ENCODE peak calls at places on chromosomes 1 and 21, in seven cellular contexts. B, X, S, T, P, G and N are unnamed samples.

GRCh38 chr1:154736840-154737239 is 128.9 kb upstream of the ADAR start:
- DNase-seq in B (peak; percentile 80), X (no peak), S (no peak), T (peak; percentile 80), P (no peak), G (peak; percentile 75), N (no peak)

GRCh38 chr1:18091660-18092446 is 15.7 kb upstream of the IGSF21 start:
- DNase-seq in B (peak; percentile 21), X (no peak), S (no peak), T (peak; percentile 45), P (no peak), G (no peak), N (no peak)

GRCh38 chr1:193183019-193183643 is 3.3 kb downstream of the B3GALT2 start:
- DNase-seq in B (peak; percentile 78), X (no peak), S (no peak), T (peak; percentile 71), P (no peak), G (no peak), N (peak; percentile 5)

GRCh38 chr21:45069711-45070110 is 4.7 kb upstream of the ADARB1 start:
- DNase-seq in B (no peak), X (no peak), S (no peak), T (peak; percentile 49), P (no peak), G (no peak), N (no peak)

GRCh38 chr1:59570524-59570923 is 244.2 kb upstream of the HOOK1 start:
- DNase-seq in B (peak; percentile 67), X (no peak), S (no peak), T (peak; percentile 43), P (no peak), G (peak; percentile 51), N (no peak)

GRCh38 chr1:149936992-149937705 is 470 bp upstream of the MTMR11 start:
- DNase-seq in B (peak; percentile 80), X (peak; percentile 69), S (peak; percentile 72), T (peak; percentile 58), P (no peak), G (no peak), N (no peak)

GRCh38 chr1:3999941-4000735 is 100.1 kb upstream of the C1orf174 start:
- DNase-seq in B (no peak), X (peak; percentile 5), S (no peak), T (no peak), P (peak; percentile 32), G (no peak), N (no peak)

GRCh38 chr1:160021376-160022074 is 10.3 kb downstream of the PIGM start:
- DNase-seq in B (no peak), X (no peak), S (no peak), T (no peak), P (no peak), G (no peak), N (no peak)

GRCh38 chr1:33348194-33348593 is 27.3 kb upstream of the A3GALT2 start:
- DNase-seq in B (peak; percentile 61), X (no peak), S (no peak), T (peak; percentile 52), P (no peak), G (no peak), N (no peak)

GRCh38 chr1:169289016-169289415 is 78.6 kb downstream of the NME7 start:
- DNase-seq in B (no peak), X (no peak), S (no peak), T (no peak), P (no peak), G (no peak), N (no peak)

GRCh38 chr1:61711969-61712368 is 13.0 kb downstream of the TM2D1 start:
- DNase-seq in B (no peak), X (no peak), S (no peak), T (no peak), P (no peak), G (no peak), N (no peak)

GRCh38 chr1:62687421-62687902 is 724 bp downstream of the DOCK7 start:
- DNase-seq in B (peak; percentile 58), X (peak; percentile 21), S (peak; percentile 49), T (peak; percentile 43), P (no peak), G (peak; percentile 13), N (peak; percentile 63)

GRCh38 chr21:39327727-39328126 is 14.3 kb upstream of the BRWD1 start:
- DNase-seq in B (no peak), X (no peak), S (no peak), T (no peak), P (no peak), G (no peak), N (no peak)

GRCh38 chr1:210373878-210374599 is 45.3 kb downstream of the HHAT start:
- DNase-seq in B (peak; percentile 80), X (peak; percentile 59), S (peak; percentile 91), T (peak; percentile 97), P (peak; percentile 59), G (peak; percentile 88), N (peak; percentile 71)

GRCh38 chr1:180462099-180462498 is 40.3 kb downstream of the ACBD6 start:
- DNase-seq in B (peak; percentile 33), X (no peak), S (no peak), T (peak; percentile 12), P (no peak), G (no peak), N (no peak)

GRCh38 chr1:223175032-223175431 is 32.0 kb upstream of the TLR5 start:
- DNase-seq in B (no peak), X (peak; percentile 44), S (no peak), T (peak; percentile 9), P (no peak), G (no peak), N (no peak)

GRCh38 chr1:59691261-59691660 is 123.5 kb upstream of the HOOK1 start:
- DNase-seq in B (peak; percentile 62), X (peak; percentile 40), S (no peak), T (no peak), P (no peak), G (no peak), N (no peak)

DNA sequence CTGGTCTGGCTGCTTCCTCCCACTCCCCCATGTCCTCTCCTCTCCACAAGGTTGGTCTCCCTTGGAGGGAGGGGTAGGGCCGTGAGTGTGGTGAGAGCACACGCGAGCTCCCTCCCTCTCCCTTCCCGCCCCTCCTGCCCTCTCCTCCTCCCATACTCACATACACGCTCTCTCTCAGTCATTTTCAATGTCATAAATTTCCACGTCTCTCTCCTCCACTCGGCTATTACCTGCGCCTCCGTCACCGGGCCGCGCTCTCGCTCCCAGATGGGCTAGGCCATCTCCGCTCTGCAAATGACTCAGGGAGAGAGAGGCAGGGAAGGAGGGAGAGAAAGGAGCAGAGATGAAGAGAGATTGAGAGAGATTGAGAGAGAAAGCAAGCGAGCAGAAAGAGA is 36.7 kb upstream of the DMBX1 start:
- DNase-seq in B (no peak), X (no peak), S (no peak), T (no peak), P (no peak), G (no peak), N (no peak)
- TF ChIP-seq CTCF in B (no peak), X (no peak), S (no peak), T (no peak), P (no peak), G (no peak), N (no peak)

GRCh38 chr1:1345860-1346500 is 3.2 kb downstream of the DVL1 start:
- DNase-seq in B (no peak), X (no peak), S (no peak), T (no peak), P (no peak), G (no peak), N (no peak)

GRCh38 chr1:1345384-1345783 is 3.8 kb downstream of the DVL1 start:
- DNase-seq in B (no peak), X (no peak), S (no peak), T (no peak), P (no peak), G (no peak), N (no peak)

GRCh38 chr1:1343811-1344421 is 5.3 kb downstream of the DVL1 start:
- DNase-seq in B (no peak), X (no peak), S (no peak), T (no peak), P (no peak), G (no peak), N (no peak)

GRCh38 chr1:1346501-1346890 is 2.7 kb downstream of the DVL1 start:
- DNase-seq in B (no peak), X (no peak), S (no peak), T (no peak), P (no peak), G (no peak), N (no peak)

DNA sequence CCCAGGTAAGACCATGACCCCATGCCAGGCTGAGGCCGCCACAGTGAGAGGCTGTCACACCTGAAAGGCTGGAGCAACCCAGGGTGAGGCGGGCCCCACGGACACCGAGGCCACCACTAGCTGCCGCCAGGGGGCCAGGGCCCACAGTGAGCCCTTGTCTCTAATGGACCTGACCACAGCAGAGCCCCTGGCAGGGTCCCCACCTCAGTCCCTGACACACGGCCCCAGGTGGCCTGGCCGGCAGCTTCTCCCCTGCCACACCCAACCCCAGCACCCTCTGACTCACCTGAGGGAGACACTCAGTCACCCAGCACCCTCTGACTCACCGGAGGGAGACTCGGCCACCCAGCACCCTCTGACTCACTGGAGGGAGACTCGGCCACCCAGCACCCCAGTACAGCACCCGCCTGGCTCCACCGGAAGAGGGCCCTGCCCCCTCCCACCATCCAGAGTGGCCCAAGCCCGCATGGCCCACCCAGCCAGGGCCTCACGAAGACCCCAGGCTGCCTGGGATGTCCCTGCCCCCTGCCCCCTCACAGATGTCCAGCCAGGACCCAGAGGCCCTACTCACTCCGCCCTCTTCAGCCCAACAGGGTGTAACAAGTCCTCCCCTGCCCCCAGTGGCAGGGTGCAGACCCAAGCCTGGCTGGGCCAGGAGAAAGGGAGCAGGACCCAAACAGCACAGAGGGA is 4.4 kb downstream of the DVL1 start:
- DNase-seq in B (peak; percentile 51), X (peak; percentile 52), S (no peak), T (peak; percentile 69), P (no peak), G (peak; percentile 73), N (no peak)
- TF ChIP-seq CTCF in B (peak; percentile 60), X (no peak), S (peak; percentile 61), T (peak; percentile 30), P (no peak), G (no peak), N (no peak)

DNA sequence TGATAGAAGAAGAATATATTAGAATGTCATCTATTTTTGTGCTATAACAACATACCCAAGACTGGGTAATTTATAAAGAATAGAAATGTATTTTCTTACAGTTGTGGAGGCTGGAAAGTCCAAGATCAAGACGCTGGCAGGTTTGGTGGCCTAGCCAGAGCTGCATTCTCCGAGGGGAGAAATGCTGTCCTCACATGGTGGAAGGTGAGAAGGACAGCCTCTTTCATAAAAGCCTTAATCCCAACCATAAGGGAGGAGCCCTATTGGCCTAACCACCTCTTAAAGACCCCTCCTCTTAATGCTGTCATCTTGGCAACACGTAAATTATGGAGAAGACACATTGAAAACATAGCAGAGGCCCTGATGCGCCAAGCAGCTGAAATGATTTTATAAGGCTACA is 60.1 kb upstream of the KAZN start:
- DNase-seq in B (peak; percentile 6), X (no peak), S (no peak), T (no peak), P (no peak), G (no peak), N (no peak)
- TF ChIP-seq CTCF in B (peak; percentile 22), X (no peak), S (peak; percentile 64), T (no peak), P (no peak), G (no peak), N (no peak)

DNA sequence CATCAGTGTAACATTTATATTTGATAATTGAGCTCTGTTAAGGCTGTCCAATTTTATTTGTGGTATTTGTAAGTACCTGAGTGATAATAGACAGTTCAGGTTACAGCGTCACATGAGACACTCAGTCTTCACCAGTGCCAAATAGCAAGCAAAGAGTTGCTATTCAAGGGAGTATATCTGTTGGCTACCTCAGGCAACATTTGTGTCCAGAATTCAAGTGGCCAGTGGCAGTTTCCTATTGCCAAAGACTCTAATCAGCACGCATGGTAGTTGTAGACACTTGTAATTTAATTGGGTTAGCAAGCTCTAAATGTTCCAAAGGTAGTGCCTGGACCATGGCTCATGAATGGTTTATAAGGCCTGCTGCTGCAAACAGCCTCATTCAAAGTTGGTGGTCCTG is 1524.3 kb upstream of the B3GALT2 start:
- DNase-seq in B (no peak), X (no peak), S (no peak), T (no peak), P (no peak), G (no peak), N (no peak)
- TF ChIP-seq CTCF in B (no peak), X (no peak), S (no peak), T (no peak), P (no peak), G (no peak), N (no peak)